ENCODE peak calls at places on chromosomes 11 and 22, in ten cellular contexts. X is kidney, B is left ventricle myocardium inferior, P is LNCaP clone FGC, C is astrocyte of the cerebellum, Q is lung, W is HFFc6, H is fibroblast of villous mesenchyme, L is OCI-LY7, A is AG04450. D is an unnamed sample.

GRCh38 chr22:46546466-46547178 is 9.2 kb upstream of the CELSR1 start:
- DNase-seq in X (peak), B (peak), P (no peak), C (no peak), Q (peak), W (peak), H (peak), L (no peak), A (no peak), D (no peak)

GRCh38 chr11:19968860-19969259 is 191.4 kb downstream of the DBX1 start:
- DNase-seq in X (no peak), B (no peak), P (no peak), C (no peak), Q (no peak), W (no peak), H (no peak), L (no peak), A (no peak), D (no peak)

GRCh38 chr11:8963569-8964323 is 496 bp downstream of the TMEM9B start:
- DNase-seq in X (peak), B (peak), P (peak), C (peak), Q (peak), W (peak), H (no peak), L (peak), A (no peak), D (peak)

GRCh38 chr22:44057411-44057987 is 33.4 kb downstream of the PARVB start:
- DNase-seq in X (no peak), B (peak), P (no peak), C (no peak), Q (no peak), W (no peak), H (peak), L (no peak), A (no peak), D (no peak)

GRCh38 chr11:28666632-28667031 is 558.4 kb downstream of the METTL15 start:
- DNase-seq in X (no peak), B (no peak), P (no peak), C (no peak), Q (no peak), W (no peak), H (peak), L (no peak), A (no peak), D (no peak)

GRCh38 chr11:102534261-102534872 is 3.8 kb upstream of the MMP7 start:
- DNase-seq in X (no peak), B (no peak), P (no peak), C (no peak), Q (no peak), W (no peak), H (no peak), L (peak), A (no peak), D (no peak)

GRCh38 chr11:69157156-69157821 is 1.6 kb downstream of the SMIM38 start:
- DNase-seq in X (no peak), B (peak), P (no peak), C (no peak), Q (no peak), W (no peak), H (peak), L (no peak), A (no peak), D (peak)

GRCh38 chr11:60852639-60853468 is 2.9 kb downstream of the PTGDR2 start:
- DNase-seq in X (no peak), B (no peak), P (no peak), C (no peak), Q (no peak), W (no peak), H (no peak), L (no peak), A (no peak), D (no peak)

GRCh38 chr11:77407613-77408012 is 66.3 kb downstream of the PAK1 start:
- DNase-seq in X (no peak), B (no peak), P (peak), C (peak), Q (peak), W (peak), H (peak), L (no peak), A (peak), D (no peak)

GRCh38 chr22:21103633-21104032 is 57.9 kb downstream of the LRRC74B start:
- DNase-seq in X (no peak), B (no peak), P (no peak), C (no peak), Q (no peak), W (no peak), H (no peak), L (no peak), A (no peak), D (no peak)

GRCh38 chr22:38766076-38766777 is 10.4 kb upstream of the SUN2 start:
- DNase-seq in X (no peak), B (peak), P (peak), C (no peak), Q (no peak), W (peak), H (peak), L (peak), A (no peak), D (peak)

GRCh38 chr11:117843666-117844484 is 19.3 kb upstream of the FXYD2 start:
- DNase-seq in X (peak), B (peak), P (peak), C (peak), Q (peak), W (peak), H (peak), L (peak), A (peak), D (peak)

GRCh38 chr11:130165601-130166456 is 6.2 kb downstream of the ST14 start:
- DNase-seq in X (no peak), B (no peak), P (no peak), C (no peak), Q (no peak), W (no peak), H (no peak), L (peak), A (no peak), D (no peak)

GRCh38 chr11:131671764-131672163 is 301.3 kb downstream of the NTM start:
- DNase-seq in X (no peak), B (no peak), P (no peak), C (no peak), Q (no peak), W (no peak), H (no peak), L (no peak), A (no peak), D (peak)
- TF ChIP-seq CTCF in X (no peak), B (peak), P (no peak), C (peak), Q (no peak), W (peak), H (no peak), L (no peak), A (no peak), D (peak)

GRCh38 chr11:111878385-111878765 is 590 bp downstream of the FDXACB1 start:
- DNase-seq in X (no peak), B (no peak), P (peak), C (no peak), Q (no peak), W (peak), H (no peak), L (no peak), A (no peak), D (no peak)
- TF ChIP-seq CTCF in X (no peak), B (no peak), P (peak), C (no peak), Q (no peak), W (no peak), H (no peak), L (no peak), A (peak), D (no peak)

DNA sequence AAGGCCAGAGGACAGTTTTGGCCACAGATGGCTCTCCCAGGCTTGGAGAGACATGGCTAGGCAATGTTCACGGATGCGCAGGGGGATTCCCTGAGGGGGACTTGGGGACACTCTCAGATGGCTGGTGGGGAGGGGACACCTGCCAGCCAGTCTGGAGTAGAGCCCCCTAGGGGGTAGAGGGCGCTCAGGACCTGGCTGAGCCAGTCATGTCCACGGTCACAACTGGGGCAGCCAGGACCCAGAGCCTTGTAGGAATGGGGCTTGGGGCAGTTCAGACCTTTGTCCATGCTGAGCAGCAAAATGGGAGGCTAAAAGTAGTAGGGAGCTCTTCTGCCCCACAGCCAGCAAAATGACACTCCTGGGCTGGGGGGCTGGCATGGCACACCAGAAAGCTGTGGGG is 1.7 kb downstream of the CSDC2 start:
- DNase-seq in X (no peak), B (no peak), P (no peak), C (no peak), Q (no peak), W (no peak), H (no peak), L (no peak), A (no peak), D (no peak)
- TF ChIP-seq CTCF in X (no peak), B (no peak), P (no peak), C (peak), Q (no peak), W (peak), H (no peak), L (no peak), A (no peak), D (no peak)

DNA sequence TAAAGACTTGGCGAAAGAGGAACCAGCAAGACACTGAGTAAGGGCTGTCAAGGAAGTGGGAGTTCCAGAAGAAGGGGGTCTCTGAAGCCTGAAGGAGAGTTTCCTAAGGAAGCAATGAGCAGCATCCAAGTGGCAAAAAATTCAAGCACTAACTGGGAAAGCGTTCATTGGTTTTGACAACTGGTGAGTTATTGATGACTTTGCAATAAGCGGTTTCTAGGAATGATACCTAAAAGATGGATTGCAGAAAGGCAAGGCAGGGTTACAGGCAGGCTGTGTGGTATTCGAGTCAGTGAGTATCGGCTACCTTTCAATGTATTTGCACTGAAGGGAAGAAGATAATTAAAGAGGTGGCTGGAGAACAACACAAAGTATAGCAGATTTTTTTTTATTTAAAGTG is 59.3 kb upstream of the NCAM1 start:
- DNase-seq in X (no peak), B (no peak), P (no peak), C (no peak), Q (no peak), W (no peak), H (no peak), L (no peak), A (no peak), D (no peak)
- TF ChIP-seq CTCF in X (no peak), B (no peak), P (no peak), C (no peak), Q (no peak), W (no peak), H (no peak), L (no peak), A (no peak), D (no peak)

GRCh38 chr22:49188591-49188990 is 639.1 kb downstream of the BRD1 start:
- DNase-seq in X (peak), B (no peak), P (no peak), C (no peak), Q (no peak), W (no peak), H (no peak), L (no peak), A (no peak), D (no peak)
- TF ChIP-seq CTCF in X (no peak), B (no peak), P (no peak), C (no peak), Q (no peak), W (no peak), H (no peak), L (no peak), A (no peak), D (no peak)

GRCh38 chr11:64765291-64765803 is 5.6 kb upstream of the PYGM start:
- DNase-seq in X (peak), B (no peak), P (no peak), C (no peak), Q (no peak), W (no peak), H (no peak), L (no peak), A (no peak), D (peak)
- TF ChIP-seq CTCF in X (no peak), B (peak), P (no peak), C (peak), Q (no peak), W (peak), H (peak), L (peak), A (peak), D (peak)

DNA sequence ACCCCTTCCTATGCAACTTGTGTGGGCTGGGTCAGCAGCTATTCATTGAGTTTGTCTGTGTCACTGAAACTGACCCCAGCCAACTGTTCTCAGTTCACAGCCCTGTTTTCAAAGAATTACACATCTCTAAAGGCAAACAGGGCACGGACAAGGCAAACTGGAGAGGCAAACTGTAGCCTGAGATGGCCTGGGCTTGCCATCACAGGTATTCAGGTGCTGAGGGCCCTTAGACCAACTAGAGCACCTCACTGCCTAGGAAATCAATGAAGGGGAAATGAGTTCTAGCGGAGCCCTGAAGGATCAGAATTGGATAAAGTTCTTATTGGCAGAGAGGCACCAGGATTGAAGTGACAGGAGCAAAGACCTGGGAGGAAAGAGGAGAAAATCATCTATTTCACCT is 24.0 kb downstream of the PIK3IP1 start:
- DNase-seq in X (no peak), B (no peak), P (no peak), C (no peak), Q (no peak), W (no peak), H (no peak), L (no peak), A (no peak), D (no peak)
- TF ChIP-seq CTCF in X (no peak), B (no peak), P (no peak), C (no peak), Q (no peak), W (no peak), H (no peak), L (no peak), A (no peak), D (no peak)

DNA sequence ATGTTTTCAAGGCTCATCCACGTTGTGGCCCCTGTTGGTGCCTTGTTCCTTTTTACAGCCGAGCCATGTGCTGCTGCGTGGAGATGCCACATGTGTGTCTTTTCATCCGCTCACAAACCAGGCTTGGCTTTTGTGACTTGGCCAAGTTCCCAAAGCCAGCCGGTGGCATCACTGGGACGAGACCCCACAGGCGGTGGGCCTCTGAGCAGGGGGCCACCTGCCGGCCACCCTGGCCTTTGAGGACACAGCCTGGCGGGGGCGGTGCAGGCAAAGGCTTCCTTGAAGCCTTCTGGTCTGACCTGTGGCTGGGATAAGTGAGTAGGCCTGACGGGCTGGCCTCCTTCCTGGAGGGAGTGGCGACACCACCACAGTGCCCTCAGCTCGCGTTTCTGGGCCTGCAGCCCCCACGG is 10.6 kb downstream of the GRK2 start:
- DNase-seq in X (peak), B (no peak), P (no peak), C (no peak), Q (no peak), W (peak), H (peak), L (peak), A (no peak), D (peak)
- TF ChIP-seq CTCF in X (no peak), B (peak), P (no peak), C (peak), Q (no peak), W (peak), H (peak), L (peak), A (peak), D (no peak)

D was measured in nephron progenitor cell.